ENCODE peak calls at places on chromosome 10, in four cellular contexts. One of them, this sample, is unnamed.

GRCh38 chr10:119211176-119211575 is 3.8 kb downstream of the GRK5 start:
- DNase-seq in HCT116: no peak
- DNase-seq in K562: no peak
- DNase-seq in keratinocyte: no peak
- DNase-seq in this sample: no peak

GRCh38 chr10:72334196-72334831 is 20.4 kb downstream of the DNAJB12 start:
- DNase-seq in HCT116: no peak
- DNase-seq in K562: no peak
- DNase-seq in keratinocyte: no peak
- DNase-seq in this sample: no peak

GRCh38 chr10:70617798-70618568 is 15.4 kb upstream of the PRF1 start:
- DNase-seq in HCT116: no peak
- DNase-seq in K562: no peak
- DNase-seq in keratinocyte: no peak
- DNase-seq in this sample: no peak

GRCh38 chr10:24272374-24272773 is 63.4 kb downstream of the KIAA1217 start:
- DNase-seq in HCT116: no peak
- DNase-seq in K562: no peak
- DNase-seq in keratinocyte: no peak
- DNase-seq in this sample: no peak

GRCh38 chr10:112585052-112585451 is 138.0 kb downstream of the VTI1A start:
- DNase-seq in HCT116: peak; percentile 36
- DNase-seq in K562: no peak
- DNase-seq in keratinocyte: no peak
- DNase-seq in this sample: no peak

GRCh38 chr10:79342811-79343541 is 4.3 kb upstream of the PPIF start:
- DNase-seq in HCT116: no peak
- DNase-seq in K562: peak; percentile 57
- DNase-seq in keratinocyte: no peak
- DNase-seq in this sample: no peak

GRCh38 chr10:132036887-132037675 is 28.7 kb upstream of the JAKMIP3 start:
- DNase-seq in HCT116: no peak
- DNase-seq in K562: no peak
- DNase-seq in keratinocyte: no peak
- DNase-seq in this sample: no peak

GRCh38 chr10:53699231-53699630 is 926.6 kb upstream of the MBL2 start:
- DNase-seq in HCT116: no peak
- DNase-seq in K562: no peak
- DNase-seq in keratinocyte: no peak
- DNase-seq in this sample: no peak

GRCh38 chr10:4677296-4678021 is 148.5 kb upstream of the AKR1E2 start:
- DNase-seq in HCT116: no peak
- DNase-seq in K562: no peak
- DNase-seq in keratinocyte: no peak
- DNase-seq in this sample: no peak

GRCh38 chr10:14554091-14554842 is 220.4 kb downstream of the FAM107B start:
- DNase-seq in HCT116: peak; percentile 27
- DNase-seq in K562: no peak
- DNase-seq in keratinocyte: no peak
- DNase-seq in this sample: no peak

GRCh38 chr10:71726673-71727428 is 7.3 kb upstream of the C10orf105 start:
- DNase-seq in HCT116: no peak
- DNase-seq in K562: no peak
- DNase-seq in keratinocyte: no peak
- DNase-seq in this sample: no peak

GRCh38 chr10:31961264-31961663 is 32.6 kb upstream of the ARHGAP12 start:
- DNase-seq in HCT116: no peak
- DNase-seq in K562: no peak
- DNase-seq in keratinocyte: no peak
- DNase-seq in this sample: no peak

GRCh38 chr10:64574371-64574770 is 1053.2 kb downstream of the REEP3 start:
- DNase-seq in HCT116: no peak
- DNase-seq in K562: no peak
- DNase-seq in keratinocyte: no peak
- DNase-seq in this sample: no peak

GRCh38 chr10:92567952-92568600 is 5.8 kb downstream of the IDE start:
- DNase-seq in HCT116: no peak
- DNase-seq in K562: no peak
- DNase-seq in keratinocyte: no peak
- DNase-seq in this sample: no peak

GRCh38 chr10:53063805-53064204 is 291.2 kb upstream of the MBL2 start:
- DNase-seq in HCT116: no peak
- DNase-seq in K562: no peak
- DNase-seq in keratinocyte: no peak
- DNase-seq in this sample: no peak

GRCh38 chr10:33666686-33667480 is 332.4 kb upstream of the NRP1 start:
- DNase-seq in HCT116: no peak
- DNase-seq in K562: no peak
- DNase-seq in keratinocyte: no peak
- DNase-seq in this sample: no peak

GRCh38 chr10:94006591-94007550 is 13.1 kb downstream of the PLCE1 start:
- DNase-seq in HCT116: no peak
- DNase-seq in K562: peak; percentile 8
- DNase-seq in keratinocyte: no peak
- DNase-seq in this sample: no peak

GRCh38 chr10:3776796-3777571 is 8.0 kb downstream of the KLF6 start:
- DNase-seq in HCT116: peak; percentile 59
- DNase-seq in K562: peak; percentile 25
- DNase-seq in keratinocyte: no peak
- DNase-seq in this sample: no peak

GRCh38 chr10:89352802-89353201 is 25.0 kb downstream of the IFIT3 start:
- DNase-seq in HCT116: no peak
- DNase-seq in K562: peak; percentile 20
- DNase-seq in keratinocyte: no peak
- DNase-seq in this sample: no peak

GRCh38 chr10:49738616-49739360 is 23.3 kb downstream of the OGDHL start:
- DNase-seq in HCT116: no peak
- DNase-seq in K562: no peak
- DNase-seq in keratinocyte: no peak
- DNase-seq in this sample: no peak

GRCh38 chr10:23172429-23172828 is 19.7 kb upstream of the PTF1A start:
- DNase-seq in HCT116: no peak
- DNase-seq in K562: no peak
- DNase-seq in keratinocyte: no peak
- DNase-seq in this sample: no peak

GRCh38 chr10:23174075-23174973 is 17.8 kb upstream of the PTF1A start:
- DNase-seq in HCT116: no peak
- DNase-seq in K562: no peak
- DNase-seq in keratinocyte: no peak
- DNase-seq in this sample: no peak

GRCh38 chr10:23174974-23175512 is 17.1 kb upstream of the PTF1A start:
- DNase-seq in HCT116: no peak
- DNase-seq in K562: no peak
- DNase-seq in keratinocyte: no peak
- DNase-seq in this sample: no peak

GRCh38 chr10:23172846-23173548 is 19.1 kb upstream of the PTF1A start:
- DNase-seq in HCT116: no peak
- DNase-seq in K562: no peak
- DNase-seq in keratinocyte: no peak
- DNase-seq in this sample: no peak

DNA sequence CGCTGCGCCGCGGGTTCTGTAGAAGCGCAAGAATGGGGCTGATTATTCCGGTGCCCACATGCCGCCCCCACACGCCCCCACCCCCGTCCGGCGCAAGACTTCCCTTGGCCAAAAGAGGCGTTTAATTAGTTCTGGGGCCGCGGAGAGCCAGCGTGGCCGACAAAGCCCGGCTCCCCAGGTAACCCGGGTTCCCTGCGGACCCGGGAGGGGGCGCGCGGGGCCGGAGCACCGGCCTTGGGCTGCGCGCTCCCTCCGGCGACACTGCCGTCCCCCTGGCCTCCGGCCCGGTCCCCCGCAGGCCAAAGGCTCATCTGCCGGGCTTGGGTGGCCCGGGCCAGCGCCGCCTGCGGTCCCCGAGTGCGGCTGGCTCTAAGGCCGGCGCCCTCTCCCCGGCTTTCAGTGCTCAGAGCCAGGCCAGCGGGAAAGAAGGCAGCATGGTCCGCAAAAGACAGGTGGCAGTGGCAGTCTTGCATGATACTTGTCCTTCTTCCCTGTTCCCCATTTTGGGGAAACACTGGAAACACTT is 18.5 kb upstream of the PTF1A start:
- DNase-seq in HCT116: no peak
- DNase-seq in K562: no peak
- DNase-seq in keratinocyte: no peak
- DNase-seq in this sample: no peak
- TF ChIP-seq EZH2 in HCT116: no peak
- TF ChIP-seq EZH2 in K562: no peak
- TF ChIP-seq EZH2 in keratinocyte: peak; percentile 57
- TF ChIP-seq EZH2 in this sample: no peak

GRCh38 chr10:122115874-122116273 is 126.9 kb downstream of the TACC2 start:
- DNase-seq in HCT116: no peak
- DNase-seq in K562: no peak
- DNase-seq in keratinocyte: no peak
- DNase-seq in this sample: no peak

GRCh38 chr10:122112021-122112616 is 123.2 kb downstream of the TACC2 start:
- DNase-seq in HCT116: peak; percentile 16
- DNase-seq in K562: no peak
- DNase-seq in keratinocyte: no peak
- DNase-seq in this sample: no peak

GRCh38 chr10:122114156-122114747 is 125.3 kb downstream of the TACC2 start:
- DNase-seq in HCT116: no peak
- DNase-seq in K562: no peak
- DNase-seq in keratinocyte: no peak
- DNase-seq in this sample: no peak

GRCh38 chr10:122112625-122113160 is 123.7 kb downstream of the TACC2 start:
- DNase-seq in HCT116: peak; percentile 72
- DNase-seq in K562: peak; percentile 22
- DNase-seq in keratinocyte: peak; percentile 56
- DNase-seq in this sample: no peak

DNA sequence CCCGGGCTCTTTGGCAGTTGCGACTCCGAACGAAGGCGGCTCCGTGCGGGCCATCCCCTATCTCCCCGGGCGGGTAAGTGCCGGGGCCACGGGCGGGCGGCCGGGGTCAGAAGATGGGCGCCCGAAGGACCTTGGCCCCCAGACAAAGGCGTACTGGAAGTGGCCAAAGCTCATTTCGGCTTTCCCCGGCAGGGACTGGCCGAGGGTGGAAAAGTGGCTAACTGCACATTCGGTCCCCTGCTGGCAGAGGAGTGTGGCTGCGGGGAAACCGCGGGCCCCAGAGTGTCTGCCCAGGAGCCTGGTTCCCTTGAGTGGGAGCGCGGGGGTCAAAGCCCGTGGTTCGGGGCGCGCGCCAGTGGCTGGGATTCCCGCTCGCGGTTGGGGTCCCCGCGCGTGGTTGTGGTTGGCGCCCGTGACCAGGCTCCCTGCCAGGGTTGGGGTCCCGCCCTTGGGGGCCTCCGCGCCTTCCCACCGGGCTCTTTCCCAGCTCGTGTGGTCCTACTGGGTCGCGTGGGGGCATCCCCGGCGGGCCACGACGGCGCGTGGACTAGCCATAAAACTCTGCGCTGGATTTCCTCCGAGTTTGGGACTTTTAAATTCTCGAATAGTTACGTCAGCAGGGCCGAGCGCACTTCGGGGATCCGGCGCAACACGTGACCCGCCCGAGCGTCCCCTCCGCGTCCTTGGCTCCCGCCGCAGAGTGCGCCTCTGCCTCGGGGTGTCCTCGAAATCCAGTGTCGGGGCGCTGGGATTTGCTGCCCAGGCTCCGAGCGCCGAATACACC is 124.4 kb downstream of the TACC2 start:
- DNase-seq in HCT116: peak; percentile 49
- DNase-seq in K562: peak; percentile 13
- DNase-seq in keratinocyte: no peak
- DNase-seq in this sample: no peak
- H3K9ac ChIP-seq in HCT116: peak overlapping the region; percentile 88
- H3K9ac ChIP-seq in K562: no peak overlapping the region
- H3K9ac ChIP-seq in keratinocyte: peak overlapping the region; percentile 91
- H3K9ac ChIP-seq in this sample: no peak overlapping the region

GRCh38 chr10:117163061-117163953 is 25.2 kb upstream of the VAX1 start:
- DNase-seq in HCT116: no peak
- DNase-seq in K562: peak; percentile 27
- DNase-seq in keratinocyte: no peak
- DNase-seq in this sample: no peak
- TF ChIP-seq EZH2 in HCT116: no peak
- TF ChIP-seq EZH2 in K562: no peak
- TF ChIP-seq EZH2 in keratinocyte: peak; percentile 98
- TF ChIP-seq EZH2 in this sample: no peak

DNA sequence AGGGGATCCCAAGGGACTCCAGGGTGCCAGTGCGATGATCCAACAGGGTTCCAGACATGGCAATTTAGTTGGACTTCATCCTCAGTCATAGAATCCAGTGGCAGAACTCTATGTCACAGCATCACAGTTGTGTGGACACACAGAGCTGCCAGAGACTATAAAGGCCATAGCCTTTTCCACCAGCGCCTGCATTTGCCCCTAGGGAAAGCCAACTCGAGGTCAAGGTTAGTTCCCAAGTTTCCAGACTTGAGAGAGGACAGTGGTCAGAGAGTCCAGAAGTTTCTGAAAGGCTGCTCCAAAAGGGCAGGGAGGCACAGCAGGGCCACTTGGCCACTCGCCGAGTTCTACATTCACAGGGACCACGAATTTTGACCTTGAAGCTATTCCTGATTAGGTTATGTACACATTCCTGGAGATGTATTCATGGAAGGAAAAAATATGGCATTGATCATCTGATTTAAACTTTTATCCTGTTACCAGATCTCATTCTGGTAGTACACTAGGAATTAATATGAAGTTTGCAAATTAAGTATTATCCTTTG is 170.1 kb downstream of the KCNMA1 start:
- DNase-seq in HCT116: no peak
- DNase-seq in K562: no peak
- DNase-seq in keratinocyte: no peak
- DNase-seq in this sample: no peak
- H3K9ac ChIP-seq in HCT116: no peak overlapping the region
- H3K9ac ChIP-seq in K562: no peak overlapping the region
- H3K9ac ChIP-seq in keratinocyte: no peak overlapping the region
- H3K9ac ChIP-seq in this sample: no peak overlapping the region

This sample was measured in SK-N-MC.